ENCODE peak calls at places on chromosomes 3 and 15, in seven cellular contexts. Q is HT1080; B is NCI-H460; Y is ecto neural progenitor cell; R is CD4-positive, alpha-beta T cell; A is activated T-cell treated with anti-CD3 and anti-CD28 coated beads, Interleukin-2, amount 50 U/mL, for 72 hours; O is hepatic stellate cell. U is an unnamed sample.

GRCh38 chr3:103927896-103928295 is 1438.8 kb upstream of the ALCAM start:
- DNase-seq in Q (no peak), B (no peak), Y (no peak), R (no peak), A (no peak), O (no peak), U (no peak)

GRCh38 chr3:105118905-105119304 is 247.8 kb upstream of the ALCAM start:
- DNase-seq in Q (no peak), B (no peak), Y (no peak), R (no peak), A (no peak), O (no peak), U (peak; percentile 3)

GRCh38 chr3:49723301-49723630 is 485 bp downstream of the GMPPB start:
- DNase-seq in Q (peak; percentile 32), B (no peak), Y (no peak), R (peak; percentile 54), A (peak; percentile 69), O (peak; percentile 64), U (no peak)

GRCh38 chr15:81323944-81324881 is at the start of gene STARD5:
- DNase-seq in Q (peak; percentile 96), B (peak; percentile 95), Y (peak; percentile 98), R (peak; percentile 87), A (peak; percentile 97), O (peak; percentile 97), U (peak; percentile 93)

GRCh38 chr3:5195605-5196004 is 8.1 kb downstream of the EDEM1 start:
- DNase-seq in Q (peak; percentile 74), B (no peak), Y (no peak), R (no peak), A (peak; percentile 47), O (no peak), U (no peak)

GRCh38 chr3:197306374-197307086 is 8.1 kb upstream of the DLG1 start:
- DNase-seq in Q (peak; percentile 91), B (no peak), Y (no peak), R (no peak), A (no peak), O (peak; percentile 52), U (peak; percentile 44)

GRCh38 chr3:11498174-11498573 is 145.5 kb downstream of the VGLL4 start:
- DNase-seq in Q (no peak), B (no peak), Y (no peak), R (no peak), A (no peak), O (no peak), U (no peak)

GRCh38 chr3:170301404-170301803 is 56.1 kb upstream of the SKIL start:
- DNase-seq in Q (no peak), B (no peak), Y (no peak), R (no peak), A (no peak), O (no peak), U (no peak)

GRCh38 chr3:184491011-184491576 is 70.5 kb upstream of the EPHB3 start:
- DNase-seq in Q (no peak), B (no peak), Y (no peak), R (no peak), A (no peak), O (no peak), U (no peak)

GRCh38 chr3:77072232-77072631 is 32.3 kb downstream of the ROBO2 start:
- DNase-seq in Q (no peak), B (no peak), Y (no peak), R (no peak), A (no peak), O (no peak), U (no peak)

GRCh38 chr3:105582015-105582414 is 215.3 kb downstream of the ALCAM start:
- DNase-seq in Q (no peak), B (no peak), Y (no peak), R (no peak), A (no peak), O (no peak), U (no peak)

GRCh38 chr3:149576071-149576564 is 81.7 kb downstream of the WWTR1 start:
- DNase-seq in Q (peak; percentile 100), B (peak; percentile 96), Y (no peak), R (no peak), A (peak; percentile 16), O (peak; percentile 57), U (peak; percentile 79)

GRCh38 chr3:136490646-136491405 is 240.7 kb downstream of the PCCB start:
- DNase-seq in Q (no peak), B (no peak), Y (no peak), R (no peak), A (no peak), O (no peak), U (no peak)

GRCh38 chr15:66751579-66751978 is 49.5 kb downstream of the SMAD6 start:
- DNase-seq in Q (peak; percentile 63), B (no peak), Y (no peak), R (no peak), A (no peak), O (no peak), U (no peak)

GRCh38 chr3:110752307-110752706 is 319.3 kb upstream of the NECTIN3 start:
- DNase-seq in Q (no peak), B (no peak), Y (no peak), R (no peak), A (no peak), O (no peak), U (no peak)

GRCh38 chr3:153513236-153513635 is 351.2 kb downstream of the RAP2B start:
- DNase-seq in Q (no peak), B (peak; percentile 0), Y (no peak), R (no peak), A (peak; percentile 8), O (peak; percentile 0), U (no peak)

GRCh38 chr3:177904661-177905060 is 631.6 kb upstream of the KCNMB2 start:
- DNase-seq in Q (no peak), B (no peak), Y (no peak), R (no peak), A (no peak), O (peak; percentile 56), U (no peak)

GRCh38 chr3:175898194-175898593 is 1039.1 kb downstream of the NAALADL2 start:
- DNase-seq in Q (no peak), B (no peak), Y (no peak), R (no peak), A (no peak), O (peak; percentile 7), U (no peak)

GRCh38 chr15:42449770-42450433 is 41.0 kb downstream of the ZNF106 start:
- DNase-seq in Q (no peak), B (no peak), Y (no peak), R (no peak), A (no peak), O (no peak), U (no peak)

GRCh38 chr3:194251891-194252560 is 99.1 kb downstream of the CPN2 start:
- DNase-seq in Q (no peak), B (no peak), Y (peak; percentile 42), R (no peak), A (no peak), O (no peak), U (no peak)

GRCh38 chr3:179840985-179841384 is 188.1 kb downstream of the USP13 start:
- DNase-seq in Q (peak; percentile 91), B (peak; percentile 11), Y (no peak), R (no peak), A (no peak), O (no peak), U (peak; percentile 46)

GRCh38 chr15:29063646-29064045 is 177.9 kb downstream of the APBA2 start:
- DNase-seq in Q (no peak), B (no peak), Y (no peak), R (no peak), A (no peak), O (no peak), U (no peak)

GRCh38 chr15:68812596-68813548 is 7.8 kb downstream of the ANP32A start:
- DNase-seq in Q (no peak), B (no peak), Y (peak; percentile 15), R (no peak), A (no peak), O (no peak), U (no peak)

GRCh38 chr3:116341916-116342315 is 103.4 kb downstream of the LSAMP start:
- DNase-seq in Q (peak; percentile 16), B (no peak), Y (no peak), R (no peak), A (no peak), O (no peak), U (no peak)

GRCh38 chr15:70182858-70183695 is 85.4 kb upstream of the TLE3 start:
- DNase-seq in Q (no peak), B (no peak), Y (no peak), R (no peak), A (no peak), O (no peak), U (no peak)

GRCh38 chr3:9398715-9399708 is 1.6 kb downstream of the SETD5 start:
- DNase-seq in Q (peak; percentile 38), B (no peak), Y (peak; percentile 46), R (no peak), A (peak; percentile 32), O (no peak), U (peak; percentile 17)

GRCh38 chr3:2558828-2559227 is 460.2 kb downstream of the CNTN4 start:
- DNase-seq in Q (no peak), B (no peak), Y (no peak), R (no peak), A (no peak), O (no peak), U (no peak)

GRCh38 chr15:33007295-33007855 is 187.1 kb downstream of the FMN1 start:
- DNase-seq in Q (no peak), B (peak; percentile 29), Y (no peak), R (no peak), A (no peak), O (peak; percentile 31), U (peak; percentile 19)

GRCh38 chr15:38054488-38054887 is 120.0 kb downstream of the TMCO5A start:
- DNase-seq in Q (peak; percentile 60), B (no peak), Y (no peak), R (no peak), A (no peak), O (no peak), U (no peak)

GRCh38 chr3:108320746-108321350 is 24.5 kb downstream of the HHLA2 start:
- DNase-seq in Q (no peak), B (no peak), Y (no peak), R (no peak), A (no peak), O (no peak), U (no peak)

GRCh38 chr3:155497930-155498647 is 204.6 kb upstream of the STRIT1 start:
- DNase-seq in Q (peak; percentile 94), B (peak; percentile 7), Y (no peak), R (no peak), A (no peak), O (peak; percentile 11), U (no peak)

GRCh38 chr15:42404461-42405235 is 45.3 kb downstream of the CAPN3 start:
- DNase-seq in Q (no peak), B (no peak), Y (no peak), R (no peak), A (no peak), O (no peak), U (no peak)

GRCh38 chr15:69602095-69602494 is 149.5 kb downstream of the RPLP1 start:
- DNase-seq in Q (no peak), B (no peak), Y (no peak), R (no peak), A (no peak), O (no peak), U (no peak)